ENCODE peak calls at places on chromosomes 1 and 21, in five cellular contexts. E is mesendoderm, O is H9, J is mesenchymal stem cell, X is H1. M is an unnamed sample. For H3K27me3, the result is how much of the 10 kb centered on the place peaks cover.

GRCh38 chr1:98201640-98202039 is 280.8 kb upstream of the DPYD start:
- DNase-seq in X (no peak), E (no peak), O (no peak), J (peak), M (peak)

GRCh38 chr1:43354936-43355335 is 3.8 kb upstream of the CDC20 start:
- DNase-seq in J (no peak), O (no peak), X (no peak), E (no peak), M (peak)

GRCh38 chr1:53176452-53177344 is 19.9 kb upstream of the CPT2 start:
- DNase-seq in E (no peak), J (peak), O (no peak), X (no peak), M (peak)

GRCh38 chr1:64984737-64985136 is 18.4 kb upstream of the JAK1 start:
- DNase-seq in E (no peak), X (no peak), J (no peak), O (no peak), M (no peak)

GRCh38 chr1:240888039-240888786 is 276.3 kb upstream of the GREM2 start:
- DNase-seq in O (peak), E (peak), X (peak), J (no peak), M (no peak)

GRCh38 chr1:86741947-86742572 is 37.7 kb downstream of the SH3GLB1 start:
- DNase-seq in O (no peak), E (peak), X (no peak), J (peak), M (peak)

GRCh38 chr1:69993787-69994186 is 211.6 kb downstream of the LRRC40 start:
- DNase-seq in X (no peak), O (no peak), J (peak), E (no peak), M (no peak)

GRCh38 chr1:173015629-173016028 is 35.1 kb downstream of the TNFSF18 start:
- DNase-seq in O (no peak), X (no peak), E (no peak), J (no peak), M (no peak)

GRCh38 chr21:31176725-31177124 is 138.4 kb upstream of the KRTAP19-8 start:
- DNase-seq in J (no peak), E (no peak), O (no peak), X (no peak), M (no peak)

GRCh38 chr1:8182034-8182761 is 135.7 kb upstream of the SLC45A1 start:
- DNase-seq in J (peak), E (peak), X (no peak), O (no peak), M (peak)

GRCh38 chr1:97004054-97004453 is 282.5 kb downstream of the PTBP2 start:
- DNase-seq in E (no peak), X (no peak), O (no peak), J (no peak), M (peak)

GRCh38 chr1:221869759-221870158 is 127.9 kb upstream of the DUSP10 start:
- DNase-seq in X (no peak), J (peak), E (no peak), O (no peak), M (peak)

GRCh38 chr1:21251773-21252471 is 38.3 kb downstream of the ECE1 start:
- DNase-seq in E (peak), O (no peak), X (no peak), J (peak), M (peak)

GRCh38 chr1:227245613-227246320 is 72.5 kb downstream of the CDC42BPA start:
- DNase-seq in X (no peak), E (no peak), O (no peak), J (no peak), M (no peak)
- H2BK120ac ChIP-seq in X (no peak), E (no peak), O (no peak), J (peak), M (no peak)

GRCh38 chr1:26041401-26041800 is 4.5 kb downstream of the SLC30A2 start:
- DNase-seq in X (no peak), O (no peak), J (no peak), E (no peak), M (no peak)

GRCh38 chr1:26044414-26044813 is 1.5 kb downstream of the SLC30A2 start:
- DNase-seq in X (no peak), J (no peak), E (no peak), O (no peak), M (no peak)

GRCh38 chr1:26038904-26039303 is 7.0 kb downstream of the SLC30A2 start:
- DNase-seq in E (no peak), X (no peak), J (no peak), O (no peak), M (no peak)

GRCh38 chr1:26043765-26044164 is 2.2 kb downstream of the SLC30A2 start:
- DNase-seq in O (no peak), J (no peak), X (no peak), E (no peak), M (no peak)

DNA sequence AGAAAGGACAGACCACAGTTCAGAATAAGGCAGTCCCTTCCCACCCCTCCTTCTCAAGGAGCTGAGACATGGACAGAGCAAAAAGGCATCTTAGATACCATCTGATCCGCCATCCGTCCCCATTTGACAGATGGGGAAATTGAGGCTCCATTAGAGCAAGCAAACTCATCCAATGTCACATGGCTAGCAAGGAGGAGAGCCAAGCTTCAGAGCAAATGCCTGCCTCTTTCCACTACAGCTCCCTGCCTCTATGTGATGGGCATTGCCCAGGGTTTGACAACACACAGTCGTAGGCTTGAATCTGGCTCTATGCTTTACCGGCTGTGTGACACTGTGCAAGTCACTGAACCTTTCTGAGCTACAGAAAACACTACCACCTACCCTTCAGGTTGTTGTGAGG is 3.9 kb downstream of the SLC30A2 start:
- DNase-seq in X (no peak), J (no peak), O (no peak), E (no peak), M (no peak)
- H3K27me3 ChIP-seq in X (under half), J (half or more), O (under half), E (under half), M (half or more)

GRCh38 chr1:234780112-234780511 is 170.1 kb upstream of the IRF2BP2 start:
- DNase-seq in X (no peak), J (no peak), E (no peak), O (no peak), M (no peak)
- H2BK120ac ChIP-seq in X (no peak), J (no peak), E (no peak), O (no peak), M (no peak)

GRCh38 chr1:2052756-2053155 is 2.5 kb downstream of the PRKCZ start:
- DNase-seq in E (no peak), X (no peak), J (no peak), O (no peak), M (no peak)

GRCh38 chr1:2052096-2052569 is 1.9 kb downstream of the PRKCZ start:
- DNase-seq in E (no peak), X (no peak), J (no peak), O (no peak), M (no peak)

GRCh38 chr1:2049517-2050481 is at the start of gene PRKCZ:
- DNase-seq in J (peak), E (peak), X (peak), O (peak), M (no peak)

GRCh38 chr1:2050482-2050792 is 226 bp downstream of the PRKCZ start:
- DNase-seq in O (no peak), J (no peak), E (peak), X (no peak), M (no peak)

DNA sequence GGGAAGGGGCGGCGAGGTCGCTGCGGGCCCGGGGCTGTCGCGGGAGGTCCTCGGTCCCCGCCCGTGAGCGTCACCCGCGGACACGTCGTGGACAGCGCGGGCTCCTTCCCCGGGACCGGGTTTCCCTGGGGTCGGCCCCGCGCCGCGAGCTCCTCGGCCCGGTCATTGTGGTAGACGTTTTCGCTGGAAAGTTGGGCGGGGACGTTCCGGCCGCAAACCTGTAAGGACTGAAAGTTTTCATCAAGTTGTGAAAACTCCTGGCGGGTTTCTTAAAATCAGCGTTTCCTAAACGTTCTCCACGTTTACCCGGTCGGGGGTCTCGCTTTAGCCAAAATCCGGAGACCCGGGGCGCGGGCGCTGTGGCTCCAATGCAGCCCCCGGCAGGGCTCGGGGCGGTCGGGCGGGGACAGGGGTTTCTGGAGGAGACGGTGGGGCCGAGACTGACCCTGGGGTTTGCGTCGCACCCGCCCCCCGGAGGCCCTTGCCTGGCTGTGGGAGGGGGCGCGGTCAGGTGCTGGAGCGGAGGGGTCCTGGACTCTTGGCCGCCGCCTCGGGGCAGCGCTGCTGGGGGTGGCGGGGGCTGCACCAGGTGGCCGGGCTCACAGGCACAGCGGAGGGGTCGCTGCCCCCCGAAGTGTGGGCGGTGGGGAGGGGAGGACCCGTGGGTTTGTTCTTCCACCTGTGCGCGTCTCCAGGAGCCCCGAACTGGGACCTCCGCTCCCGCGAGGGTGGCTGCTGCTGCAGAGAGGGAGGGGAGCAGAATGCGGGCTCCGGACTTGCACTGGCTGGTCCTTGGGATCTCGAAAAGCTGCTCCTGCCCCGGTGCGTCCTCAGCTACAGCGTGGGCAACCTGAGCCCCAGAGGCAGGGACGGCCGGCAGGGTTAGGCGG is 827 bp downstream of the PRKCZ start:
- DNase-seq in J (no peak), X (no peak), E (peak), O (no peak), M (no peak)
- H3K27me3 ChIP-seq in J (half or more), X (under half), E (under half), O (under half), M (half or more)

DNA sequence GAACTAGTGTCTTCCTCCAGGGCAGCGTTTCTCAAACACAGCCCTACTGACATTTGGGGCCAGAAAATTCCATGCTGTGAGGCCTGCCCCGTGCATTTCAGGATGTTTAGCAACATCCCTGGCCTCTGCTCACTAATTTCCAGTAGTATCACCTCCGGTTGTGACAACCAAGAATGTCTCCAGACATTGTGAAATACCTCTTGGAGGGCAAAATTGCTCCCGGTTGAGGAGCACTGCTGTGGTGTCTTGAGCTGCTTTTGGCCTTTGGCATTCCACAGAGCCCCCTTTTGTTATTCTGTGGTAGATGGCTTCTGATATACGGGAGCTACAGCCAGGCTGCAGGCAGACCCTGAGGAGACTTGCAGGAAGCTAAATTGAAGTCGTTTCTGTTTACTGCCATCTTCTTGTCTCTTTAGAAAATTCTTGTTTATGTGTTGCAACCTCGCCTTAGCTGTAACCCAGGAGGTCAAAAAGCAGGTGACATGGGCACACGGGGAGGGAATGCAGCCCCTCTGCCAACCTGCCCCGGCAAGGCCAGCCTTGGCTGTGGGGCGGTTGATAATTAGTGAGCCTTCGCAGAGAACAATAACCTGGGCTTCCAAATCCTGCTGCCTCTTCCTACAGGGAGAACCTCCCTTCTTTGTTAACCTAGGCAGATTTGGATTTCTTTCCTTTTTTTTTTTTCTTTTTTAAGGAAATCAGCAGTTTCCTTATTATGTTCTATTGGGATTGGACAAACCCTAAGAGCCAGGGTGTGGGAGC is 74.7 kb upstream of the AKT3 start:
- DNase-seq in X (no peak), J (peak), E (peak), O (no peak), M (no peak)
- H2BK120ac ChIP-seq in X (no peak), J (peak), E (peak), O (no peak), M (peak)

DNA sequence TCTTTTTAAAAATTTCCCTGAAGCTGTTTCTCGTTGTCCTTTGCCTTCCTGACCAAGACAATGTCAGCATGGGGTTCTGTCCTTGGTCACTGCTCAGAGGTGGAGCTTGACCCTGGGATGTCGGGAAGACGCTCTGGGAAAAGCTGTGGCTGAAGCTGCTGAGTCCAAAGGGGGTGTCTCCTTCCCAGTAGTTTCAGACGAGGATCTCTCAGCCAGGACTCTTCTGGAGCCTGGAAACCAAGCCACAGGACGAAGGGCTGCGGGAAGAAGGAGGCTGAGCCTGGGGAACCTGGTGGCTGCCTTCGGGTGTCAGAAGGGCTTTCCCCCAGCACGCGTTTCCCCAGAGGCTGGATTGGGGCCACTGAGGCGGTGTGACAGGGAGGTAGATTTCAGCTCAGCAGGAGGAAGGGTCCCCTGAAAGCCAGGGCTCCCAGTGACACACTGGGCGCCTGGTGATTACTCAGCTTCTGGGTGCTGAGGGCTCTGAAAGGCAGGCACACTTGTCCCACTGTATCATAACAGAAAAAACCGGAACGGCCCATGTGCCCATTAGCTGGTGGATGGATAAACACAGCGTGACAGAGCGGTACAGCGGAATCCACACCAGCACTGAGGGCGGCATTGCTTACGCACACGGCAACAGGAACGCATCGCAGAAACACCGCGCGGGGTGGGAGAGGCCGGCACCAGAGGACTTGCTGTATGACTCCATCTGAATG is 5.0 kb upstream of the KRTAP12-1 start:
- DNase-seq in O (peak), E (no peak), X (no peak), J (no peak), M (no peak)
- H3K27me3 ChIP-seq in O (under half), E (under half), X (under half), J (under half), M (under half)

GRCh38 chr1:212558665-212559480 is 49.7 kb upstream of the ATF3 start:
- DNase-seq in E (peak), X (peak), O (peak), J (peak), M (peak)
- H2BK120ac ChIP-seq in E (peak), X (no peak), O (no peak), J (peak), M (peak)

DNA sequence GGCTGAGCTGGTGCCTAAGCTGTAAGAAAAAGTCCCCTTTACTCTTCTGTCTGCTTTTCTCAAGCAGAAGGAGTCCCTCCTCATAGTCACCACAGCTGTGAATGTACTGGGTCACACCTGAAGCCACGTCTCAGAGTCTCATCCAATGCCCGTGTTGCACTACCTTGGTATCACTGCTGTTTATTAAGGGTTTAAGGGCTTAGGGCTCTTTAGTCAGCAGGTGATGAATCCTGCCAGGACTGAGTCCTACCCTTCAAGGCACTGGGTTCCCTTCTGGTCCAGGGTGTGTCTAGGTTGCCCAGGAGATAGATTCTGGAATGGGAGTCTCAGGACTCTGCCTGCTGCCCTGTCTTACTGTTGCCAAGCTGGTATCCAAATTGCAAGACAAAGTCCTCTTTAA is 33.4 kb upstream of the ROR1 start:
- DNase-seq in X (no peak), E (no peak), J (no peak), O (no peak), M (no peak)
- H3K27me3 ChIP-seq in X (under half), E (under half), J (under half), O (under half), M (under half)

GRCh38 chr1:178542554-178543290 is 29.8 kb downstream of the TEX35 start:
- DNase-seq in E (peak), X (peak), J (peak), O (peak), M (peak)
- H2BK120ac ChIP-seq in E (no peak), X (peak), J (peak), O (no peak), M (peak)

GRCh38 chr1:181221078-181221477 is 132.6 kb downstream of the IER5 start:
- DNase-seq in O (no peak), E (no peak), J (no peak), X (no peak), M (no peak)
- H3K27me3 ChIP-seq in O (under half), E (under half), J (under half), X (under half), M (under half)